ENCODE peak calls at places on chromosomes 7 and 10, in eight cellular contexts. T is C1 segment of cervical spinal cord; U is A172; O is amygdala; P is fibroblast of lung; F is prostate gland; W is stimulated activated naive CD8-positive, alpha-beta T cell treated with anti-CD3 and anti-CD28 coated beads, Interleukin-15, amount 100 ng/mL, for 72 hours; Z is bronchial epithelial cell. B is an unnamed sample.

GRCh38 chr10:3525832-3526449 is 259.1 kb downstream of the KLF6 start:
- DNase-seq in Z (peak; percentile 97), U (peak; percentile 95), W (no peak), O (no peak), T (no peak), F (no peak), P (peak; percentile 98), B (no peak)

GRCh38 chr7:74178632-74179031 is 4.5 kb downstream of the EIF4H start:
- DNase-seq in P (peak; percentile 31), F (no peak), O (no peak), Z (no peak), W (no peak), T (no peak), U (no peak), B (no peak)

GRCh38 chr7:31466036-31466435 is 47.9 kb upstream of the ITPRID1 start:
- DNase-seq in W (no peak), F (no peak), O (no peak), T (no peak), Z (peak; percentile 52), P (no peak), U (no peak), B (no peak)

GRCh38 chr7:5452937-5453540 is 29.4 kb upstream of the TNRC18 start:
- DNase-seq in O (no peak), W (no peak), U (peak; percentile 70), P (peak; percentile 70), T (no peak), Z (peak; percentile 28), F (no peak), B (no peak)

GRCh38 chr10:49323896-49324270 is 24.9 kb downstream of the C10orf71 start:
- DNase-seq in O (no peak), P (no peak), W (no peak), F (no peak), U (no peak), T (no peak), Z (no peak), B (no peak)

GRCh38 chr7:18866359-18867036 is 250.9 kb downstream of the TWIST1 start:
- DNase-seq in F (no peak), O (no peak), U (peak; percentile 92), Z (peak; percentile 100), T (no peak), P (peak; percentile 100), W (no peak), B (no peak)

GRCh38 chr10:3031490-3031889 is 35.9 kb upstream of the PFKP start:
- DNase-seq in F (no peak), O (no peak), Z (no peak), P (no peak), U (no peak), T (no peak), W (no peak), B (no peak)

GRCh38 chr7:111887734-111888133 is 318.5 kb downstream of the DOCK4 start:
- DNase-seq in Z (no peak), T (no peak), O (no peak), F (no peak), U (no peak), P (no peak), W (no peak), B (no peak)

GRCh38 chr7:42893341-42894242 is 18.3 kb downstream of the C7orf25 start:
- DNase-seq in W (no peak), F (no peak), P (no peak), O (no peak), U (no peak), Z (no peak), T (no peak), B (no peak)

GRCh38 chr7:131956864-131957263 is 400.4 kb upstream of the PODXL start:
- DNase-seq in O (no peak), F (no peak), Z (no peak), W (no peak), T (no peak), P (no peak), U (no peak), B (no peak)

GRCh38 chr10:48484911-48485310 is 120.0 kb downstream of the ARHGAP22 start:
- DNase-seq in U (no peak), P (no peak), T (no peak), Z (no peak), W (no peak), O (no peak), F (no peak), B (no peak)